ENCODE peak calls at places on chromosomes 5 and 9, in five cellular contexts. U, I, W, C and Y are unnamed samples.

GRCh38 chr5:64635056-64635686 is 55.1 kb upstream of the SHISAL2B start:
- DNase-seq in U (no peak), I (no peak), W (no peak), C (peak), Y (no peak)

GRCh38 chr5:41925555-41925946 is 470 bp downstream of the FBXO4 start:
- DNase-seq in U (no peak), I (no peak), W (no peak), C (no peak), Y (peak)

GRCh38 chr5:135027699-135028615 is 6.1 kb downstream of the PITX1 start:
- DNase-seq in U (no peak), I (no peak), W (no peak), C (no peak), Y (no peak)

GRCh38 chr5:160497897-160498296 is 76.2 kb downstream of the PTTG1 start:
- DNase-seq in U (no peak), I (no peak), W (no peak), C (no peak), Y (no peak)

GRCh38 chr9:129995409-129996160 is 47.4 kb downstream of the FNBP1 start:
- DNase-seq in U (no peak), I (no peak), W (no peak), C (no peak), Y (no peak)

GRCh38 chr5:138873096-138873885 is 1.8 kb downstream of the LRRTM2 start:
- DNase-seq in U (no peak), I (no peak), W (no peak), C (no peak), Y (no peak)

GRCh38 chr5:141506381-141507155 is 17.7 kb downstream of the PCDHGC5 start:
- DNase-seq in U (no peak), I (no peak), W (no peak), C (no peak), Y (no peak)

GRCh38 chr5:54603372-54603771 is 85.8 kb downstream of the SNX18 start:
- DNase-seq in U (no peak), I (no peak), W (no peak), C (no peak), Y (no peak)